ENCODE peak calls at places on chromosomes 3 and 15, in ten cellular contexts. One of them, this sample, is unnamed.

GRCh38 chr15:29065571-29065970 is 179.8 kb downstream of the APBA2 start:
- DNase-seq in left lung: no peak
- DNase-seq in pancreas: no peak
- DNase-seq in GM23248: no peak
- DNase-seq in CD8-positive, alpha-beta memory T cell: no peak
- DNase-seq in GM23338: no peak
- DNase-seq in aorta: no peak
- DNase-seq in mesenchymal stem cell: no peak
- DNase-seq in fibroblast of lung: no peak
- DNase-seq in suprapubic skin: peak; percentile 74
- DNase-seq in this sample: no peak

GRCh38 chr3:14925729-14926591 is 21.4 kb upstream of the NR2C2 start:
- DNase-seq in pancreas: no peak
- DNase-seq in mesenchymal stem cell: peak; percentile 71
- DNase-seq in CD8-positive, alpha-beta memory T cell: no peak
- DNase-seq in left lung: no peak
- DNase-seq in GM23248: peak; percentile 72
- DNase-seq in fibroblast of lung: peak; percentile 56
- DNase-seq in aorta: no peak
- DNase-seq in suprapubic skin: no peak
- DNase-seq in GM23338: peak; percentile 89
- DNase-seq in this sample: peak; percentile 77

GRCh38 chr3:30308131-30308530 is 298.3 kb upstream of the TGFBR2 start:
- DNase-seq in CD8-positive, alpha-beta memory T cell: no peak
- DNase-seq in GM23248: peak; percentile 79
- DNase-seq in suprapubic skin: no peak
- DNase-seq in left lung: no peak
- DNase-seq in fibroblast of lung: peak; percentile 39
- DNase-seq in mesenchymal stem cell: peak; percentile 48
- DNase-seq in pancreas: no peak
- DNase-seq in aorta: no peak
- DNase-seq in GM23338: no peak
- DNase-seq in this sample: no peak

GRCh38 chr15:63093486-63094205 is 28.0 kb upstream of the LACTB start:
- DNase-seq in GM23248: peak; percentile 82
- DNase-seq in mesenchymal stem cell: peak; percentile 80
- DNase-seq in GM23338: peak; percentile 95
- DNase-seq in aorta: peak; percentile 89
- DNase-seq in CD8-positive, alpha-beta memory T cell: peak; percentile 53
- DNase-seq in pancreas: peak; percentile 83
- DNase-seq in fibroblast of lung: peak; percentile 64
- DNase-seq in suprapubic skin: peak; percentile 80
- DNase-seq in left lung: peak; percentile 80
- DNase-seq in this sample: peak; percentile 88

GRCh38 chr15:59329091-59329490 is 43.6 kb downstream of the MYO1E start:
- DNase-seq in suprapubic skin: no peak
- DNase-seq in mesenchymal stem cell: no peak
- DNase-seq in left lung: no peak
- DNase-seq in fibroblast of lung: no peak
- DNase-seq in GM23338: no peak
- DNase-seq in pancreas: no peak
- DNase-seq in CD8-positive, alpha-beta memory T cell: no peak
- DNase-seq in GM23248: no peak
- DNase-seq in aorta: no peak
- DNase-seq in this sample: no peak

GRCh38 chr3:54126551-54126950 is 4.2 kb downstream of the CACNA2D3 start:
- DNase-seq in pancreas: no peak
- DNase-seq in fibroblast of lung: no peak
- DNase-seq in mesenchymal stem cell: no peak
- DNase-seq in GM23248: no peak
- DNase-seq in suprapubic skin: no peak
- DNase-seq in aorta: no peak
- DNase-seq in GM23338: no peak
- DNase-seq in left lung: no peak
- DNase-seq in CD8-positive, alpha-beta memory T cell: no peak
- DNase-seq in this sample: no peak

GRCh38 chr3:15797600-15798303 is at the start of gene ANKRD28:
- DNase-seq in CD8-positive, alpha-beta memory T cell: no peak
- DNase-seq in fibroblast of lung: peak; percentile 98
- DNase-seq in mesenchymal stem cell: peak; percentile 98
- DNase-seq in suprapubic skin: no peak
- DNase-seq in left lung: no peak
- DNase-seq in GM23338: peak; percentile 55
- DNase-seq in pancreas: no peak
- DNase-seq in GM23248: peak; percentile 96
- DNase-seq in aorta: no peak
- DNase-seq in this sample: no peak

GRCh38 chr3:101259485-101260341 is 60.7 kb downstream of the IMPG2 start:
- DNase-seq in mesenchymal stem cell: no peak
- DNase-seq in GM23248: no peak
- DNase-seq in CD8-positive, alpha-beta memory T cell: no peak
- DNase-seq in fibroblast of lung: no peak
- DNase-seq in aorta: no peak
- DNase-seq in pancreas: no peak
- DNase-seq in left lung: no peak
- DNase-seq in GM23338: no peak
- DNase-seq in suprapubic skin: no peak
- DNase-seq in this sample: no peak

GRCh38 chr3:13866406-13866965 is 13.4 kb downstream of the WNT7A start:
- DNase-seq in suprapubic skin: no peak
- DNase-seq in fibroblast of lung: no peak
- DNase-seq in CD8-positive, alpha-beta memory T cell: peak; percentile 10
- DNase-seq in pancreas: no peak
- DNase-seq in aorta: peak; percentile 28
- DNase-seq in mesenchymal stem cell: no peak
- DNase-seq in left lung: no peak
- DNase-seq in GM23338: no peak
- DNase-seq in GM23248: no peak
- DNase-seq in this sample: no peak

GRCh38 chr3:177538743-177539730 is 341.8 kb upstream of the TBL1XR1 start:
- DNase-seq in left lung: no peak
- DNase-seq in GM23248: no peak
- DNase-seq in fibroblast of lung: no peak
- DNase-seq in mesenchymal stem cell: peak; percentile 14
- DNase-seq in suprapubic skin: no peak
- DNase-seq in pancreas: no peak
- DNase-seq in CD8-positive, alpha-beta memory T cell: no peak
- DNase-seq in aorta: no peak
- DNase-seq in GM23338: no peak
- DNase-seq in this sample: no peak
- H3K4me3 ChIP-seq in left lung: no peak overlapping the region
- H3K4me3 ChIP-seq in GM23248: no peak overlapping the region
- H3K4me3 ChIP-seq in fibroblast of lung: no peak overlapping the region
- H3K4me3 ChIP-seq in mesenchymal stem cell: peak overlapping the region; percentile 43
- H3K4me3 ChIP-seq in suprapubic skin: no peak overlapping the region
- H3K4me3 ChIP-seq in pancreas: no peak overlapping the region
- H3K4me3 ChIP-seq in CD8-positive, alpha-beta memory T cell: peak overlapping the region; percentile 5
- H3K4me3 ChIP-seq in aorta: no peak overlapping the region
- H3K4me3 ChIP-seq in GM23338: no peak overlapping the region
- H3K4me3 ChIP-seq in this sample: no peak overlapping the region

DNA sequence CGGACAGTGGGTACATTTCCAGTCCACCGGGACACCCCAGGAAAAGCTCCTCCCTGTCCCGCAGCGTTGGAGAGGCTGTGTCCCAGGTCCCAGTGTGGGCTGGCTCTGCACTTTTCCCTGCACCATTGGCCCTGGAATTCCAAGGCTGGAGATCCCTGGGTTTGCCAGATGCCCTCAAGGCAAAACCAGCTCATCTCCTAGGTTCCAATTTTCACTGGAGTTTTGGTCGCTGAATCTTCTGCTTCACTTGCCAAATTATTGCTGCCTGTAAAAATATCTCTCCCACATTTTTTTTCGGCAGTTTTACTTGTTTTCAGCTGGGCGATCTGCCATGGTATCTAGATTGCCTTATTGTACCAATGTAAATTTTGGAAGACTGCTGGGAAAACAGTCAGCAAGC is 150.8 kb upstream of the ATP10A start:
- DNase-seq in fibroblast of lung: no peak
- DNase-seq in pancreas: no peak
- DNase-seq in CD8-positive, alpha-beta memory T cell: no peak
- DNase-seq in suprapubic skin: no peak
- DNase-seq in mesenchymal stem cell: no peak
- DNase-seq in GM23248: peak; percentile 3
- DNase-seq in GM23338: peak; percentile 8
- DNase-seq in left lung: no peak
- DNase-seq in aorta: no peak
- DNase-seq in this sample: no peak
- H3K27me3 ChIP-seq in fibroblast of lung: no peaks in the 10 kb centered on the region
- H3K27me3 ChIP-seq in pancreas: no peaks in the 10 kb centered on the region
- H3K27me3 ChIP-seq in CD8-positive, alpha-beta memory T cell: no peaks in the 10 kb centered on the region
- H3K27me3 ChIP-seq in suprapubic skin: peaks cover 7% of the 10 kb centered on the region
- H3K27me3 ChIP-seq in mesenchymal stem cell: no peaks in the 10 kb centered on the region
- H3K27me3 ChIP-seq in GM23248: peaks cover 15% of the 10 kb centered on the region
- H3K27me3 ChIP-seq in GM23338: no peaks in the 10 kb centered on the region
- H3K27me3 ChIP-seq in left lung: no peaks in the 10 kb centered on the region
- H3K27me3 ChIP-seq in aorta: no peaks in the 10 kb centered on the region
- H3K27me3 ChIP-seq in this sample: no peaks in the 10 kb centered on the region

DNA sequence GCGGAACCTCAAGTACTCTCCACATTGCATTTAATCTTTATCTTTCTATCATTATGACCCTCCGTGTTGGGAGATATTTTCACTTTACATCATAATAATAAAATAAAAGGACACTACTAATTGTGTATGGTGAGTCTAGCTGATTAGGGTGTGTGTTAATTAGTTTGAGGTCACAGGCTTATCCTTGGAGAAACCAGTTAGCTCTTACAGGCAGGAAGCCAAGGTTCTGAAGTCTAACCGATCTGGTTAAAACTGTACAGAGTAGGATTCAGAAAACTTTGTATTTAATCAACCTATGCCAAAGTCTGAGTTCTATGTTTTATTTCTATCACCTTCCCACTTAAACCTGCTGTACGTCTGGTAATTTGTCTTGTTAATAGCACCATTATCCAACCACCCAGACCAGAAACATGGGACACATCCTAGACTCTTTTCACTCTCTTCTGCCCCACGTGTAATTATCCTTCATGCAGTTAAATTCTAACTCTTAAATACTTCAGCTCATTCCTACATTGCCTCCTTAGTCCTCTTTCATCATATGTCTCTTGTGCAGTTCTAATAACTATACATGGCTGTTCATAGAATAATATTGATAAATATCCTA is 14.6 kb downstream of the TIPARP start:
- DNase-seq in CD8-positive, alpha-beta memory T cell: no peak
- DNase-seq in suprapubic skin: no peak
- DNase-seq in aorta: no peak
- DNase-seq in GM23248: no peak
- DNase-seq in GM23338: no peak
- DNase-seq in left lung: no peak
- DNase-seq in pancreas: no peak
- DNase-seq in fibroblast of lung: no peak
- DNase-seq in mesenchymal stem cell: no peak
- DNase-seq in this sample: no peak
- H3K36me3 ChIP-seq in CD8-positive, alpha-beta memory T cell: no peaks in the 10 kb centered on the region
- H3K36me3 ChIP-seq in suprapubic skin: no peaks in the 10 kb centered on the region
- H3K36me3 ChIP-seq in aorta: no peaks in the 10 kb centered on the region
- H3K36me3 ChIP-seq in GM23248: peaks cover 38% of the 10 kb centered on the region
- H3K36me3 ChIP-seq in GM23338: no peaks in the 10 kb centered on the region
- H3K36me3 ChIP-seq in left lung: no peaks in the 10 kb centered on the region
- H3K36me3 ChIP-seq in pancreas: no peaks in the 10 kb centered on the region
- H3K36me3 ChIP-seq in fibroblast of lung: no peaks in the 10 kb centered on the region
- H3K36me3 ChIP-seq in mesenchymal stem cell: peaks cover 5% of the 10 kb centered on the region
- H3K36me3 ChIP-seq in this sample: peaks cover under 1% of the 10 kb centered on the region

GRCh38 chr3:138429665-138430064 is 4.8 kb upstream of the ESYT3 start:
- DNase-seq in GM23248: no peak
- DNase-seq in fibroblast of lung: no peak
- DNase-seq in pancreas: no peak
- DNase-seq in GM23338: no peak
- DNase-seq in aorta: no peak
- DNase-seq in CD8-positive, alpha-beta memory T cell: no peak
- DNase-seq in suprapubic skin: no peak
- DNase-seq in left lung: no peak
- DNase-seq in mesenchymal stem cell: no peak
- DNase-seq in this sample: no peak
- H3K4me3 ChIP-seq in GM23248: no peak overlapping the region
- H3K4me3 ChIP-seq in fibroblast of lung: no peak overlapping the region
- H3K4me3 ChIP-seq in pancreas: no peak overlapping the region
- H3K4me3 ChIP-seq in GM23338: no peak overlapping the region
- H3K4me3 ChIP-seq in aorta: no peak overlapping the region
- H3K4me3 ChIP-seq in CD8-positive, alpha-beta memory T cell: no peak overlapping the region
- H3K4me3 ChIP-seq in suprapubic skin: no peak overlapping the region
- H3K4me3 ChIP-seq in left lung: no peak overlapping the region
- H3K4me3 ChIP-seq in mesenchymal stem cell: no peak overlapping the region
- H3K4me3 ChIP-seq in this sample: no peak overlapping the region

GRCh38 chr15:69546182-69546581 is 93.6 kb downstream of the RPLP1 start:
- DNase-seq in fibroblast of lung: no peak
- DNase-seq in GM23338: no peak
- DNase-seq in aorta: no peak
- DNase-seq in GM23248: no peak
- DNase-seq in suprapubic skin: no peak
- DNase-seq in pancreas: no peak
- DNase-seq in mesenchymal stem cell: no peak
- DNase-seq in CD8-positive, alpha-beta memory T cell: no peak
- DNase-seq in left lung: no peak
- DNase-seq in this sample: no peak
- H3K27me3 ChIP-seq in fibroblast of lung: peaks cover 10% of the 10 kb centered on the region
- H3K27me3 ChIP-seq in GM23338: no peaks in the 10 kb centered on the region
- H3K27me3 ChIP-seq in aorta: no peaks in the 10 kb centered on the region
- H3K27me3 ChIP-seq in GM23248: peaks cover 45% of the 10 kb centered on the region
- H3K27me3 ChIP-seq in suprapubic skin: peaks cover 22% of the 10 kb centered on the region
- H3K27me3 ChIP-seq in pancreas: no peaks in the 10 kb centered on the region
- H3K27me3 ChIP-seq in mesenchymal stem cell: peaks cover 49% of the 10 kb centered on the region
- H3K27me3 ChIP-seq in CD8-positive, alpha-beta memory T cell: no peaks in the 10 kb centered on the region
- H3K27me3 ChIP-seq in left lung: no peaks in the 10 kb centered on the region
- H3K27me3 ChIP-seq in this sample: no peaks in the 10 kb centered on the region

GRCh38 chr3:184325715-184326114 is 11.3 kb downstream of the EIF4G1 start:
- DNase-seq in fibroblast of lung: no peak
- DNase-seq in GM23338: no peak
- DNase-seq in suprapubic skin: no peak
- DNase-seq in mesenchymal stem cell: no peak
- DNase-seq in left lung: no peak
- DNase-seq in GM23248: no peak
- DNase-seq in CD8-positive, alpha-beta memory T cell: no peak
- DNase-seq in pancreas: no peak
- DNase-seq in aorta: no peak
- DNase-seq in this sample: peak; percentile 19

GRCh38 chr3:184325269-184325668 is 10.9 kb downstream of the EIF4G1 start:
- DNase-seq in CD8-positive, alpha-beta memory T cell: no peak
- DNase-seq in aorta: no peak
- DNase-seq in fibroblast of lung: no peak
- DNase-seq in GM23248: no peak
- DNase-seq in left lung: no peak
- DNase-seq in pancreas: no peak
- DNase-seq in GM23338: no peak
- DNase-seq in suprapubic skin: no peak
- DNase-seq in mesenchymal stem cell: no peak
- DNase-seq in this sample: peak; percentile 11

GRCh38 chr3:184327171-184327570 is 10.2 kb upstream of the FAM131A start:
- DNase-seq in GM23338: no peak
- DNase-seq in GM23248: no peak
- DNase-seq in fibroblast of lung: no peak
- DNase-seq in suprapubic skin: peak; percentile 72
- DNase-seq in left lung: no peak
- DNase-seq in mesenchymal stem cell: no peak
- DNase-seq in CD8-positive, alpha-beta memory T cell: no peak
- DNase-seq in aorta: no peak
- DNase-seq in pancreas: no peak
- DNase-seq in this sample: peak; percentile 45

GRCh38 chr3:184332370-184333090 is 4.9 kb upstream of the FAM131A start:
- DNase-seq in GM23338: no peak
- DNase-seq in aorta: peak; percentile 65
- DNase-seq in left lung: no peak
- DNase-seq in GM23248: peak; percentile 95
- DNase-seq in suprapubic skin: no peak
- DNase-seq in mesenchymal stem cell: peak; percentile 89
- DNase-seq in pancreas: no peak
- DNase-seq in CD8-positive, alpha-beta memory T cell: no peak
- DNase-seq in fibroblast of lung: peak; percentile 96
- DNase-seq in this sample: no peak

GRCh38 chr3:184328516-184328915 is 8.9 kb upstream of the FAM131A start:
- DNase-seq in suprapubic skin: no peak
- DNase-seq in CD8-positive, alpha-beta memory T cell: no peak
- DNase-seq in pancreas: no peak
- DNase-seq in mesenchymal stem cell: no peak
- DNase-seq in aorta: no peak
- DNase-seq in GM23248: no peak
- DNase-seq in left lung: no peak
- DNase-seq in fibroblast of lung: no peak
- DNase-seq in GM23338: no peak
- DNase-seq in this sample: no peak
- H3K36me3 ChIP-seq in suprapubic skin: peaks cover 100% of the 10 kb centered on the region
- H3K36me3 ChIP-seq in CD8-positive, alpha-beta memory T cell: peaks cover 82% of the 10 kb centered on the region
- H3K36me3 ChIP-seq in pancreas: peaks cover 35% of the 10 kb centered on the region
- H3K36me3 ChIP-seq in mesenchymal stem cell: peaks cover 99% of the 10 kb centered on the region
- H3K36me3 ChIP-seq in aorta: peaks cover 14% of the 10 kb centered on the region
- H3K36me3 ChIP-seq in GM23248: peaks cover 93% of the 10 kb centered on the region
- H3K36me3 ChIP-seq in left lung: peaks cover 29% of the 10 kb centered on the region
- H3K36me3 ChIP-seq in fibroblast of lung: peaks cover 51% of the 10 kb centered on the region
- H3K36me3 ChIP-seq in GM23338: peaks cover 90% of the 10 kb centered on the region
- H3K36me3 ChIP-seq in this sample: peaks cover 86% of the 10 kb centered on the region

This sample was measured in H7.